ENCODE peak calls at places on chromosomes 1 and 21, in six cellular contexts. S is HepG2, E is K562, O is H1, U is SK-N-SH, F is GM12878. D is an unnamed sample. For H3K27me3, the result is how much of the 10 kb centered on the place peaks cover.

GRCh38 chr1:18583326-18583941 is 47.2 kb upstream of the PAX7 start:
- DNase-seq in F (no peak), E (no peak), U (no peak), O (no peak), S (no peak), D (no peak)

GRCh38 chr21:30579351-30579750 is 10.8 kb downstream of the KRTAP22-2 start:
- DNase-seq in F (no peak), O (no peak), E (no peak), S (no peak), U (no peak), D (no peak)

GRCh38 chr1:223776826-223777454 is 64.6 kb downstream of the CAPN2 start:
- DNase-seq in F (no peak), E (no peak), U (no peak), O (no peak), S (no peak), D (no peak)

GRCh38 chr1:214660900-214661299 is 57.9 kb downstream of the CENPF start:
- DNase-seq in S (peak), U (no peak), E (no peak), F (no peak), O (no peak), D (no peak)

GRCh38 chr1:1085911-1086841 is 12.1 kb upstream of the RNF223 start:
- DNase-seq in S (no peak), U (peak), O (no peak), F (no peak), E (no peak), D (no peak)

GRCh38 chr1:59814901-59815825 is at the start of gene HOOK1:
- DNase-seq in S (no peak), U (no peak), O (peak), F (no peak), E (no peak), D (no peak)

GRCh38 chr1:1330366-1331067 is 563 bp upstream of the TAS1R3 start:
- DNase-seq in F (no peak), S (no peak), O (no peak), U (peak), E (no peak), D (no peak)

GRCh38 chr1:193747579-193747978 is 561.2 kb upstream of the B3GALT2 start:
- DNase-seq in O (no peak), S (no peak), E (no peak), F (no peak), U (no peak), D (no peak)

GRCh38 chr1:217088521-217089221 is 365.4 kb upstream of the ESRRG start:
- DNase-seq in O (no peak), S (no peak), F (no peak), E (no peak), U (peak), D (no peak)

DNA sequence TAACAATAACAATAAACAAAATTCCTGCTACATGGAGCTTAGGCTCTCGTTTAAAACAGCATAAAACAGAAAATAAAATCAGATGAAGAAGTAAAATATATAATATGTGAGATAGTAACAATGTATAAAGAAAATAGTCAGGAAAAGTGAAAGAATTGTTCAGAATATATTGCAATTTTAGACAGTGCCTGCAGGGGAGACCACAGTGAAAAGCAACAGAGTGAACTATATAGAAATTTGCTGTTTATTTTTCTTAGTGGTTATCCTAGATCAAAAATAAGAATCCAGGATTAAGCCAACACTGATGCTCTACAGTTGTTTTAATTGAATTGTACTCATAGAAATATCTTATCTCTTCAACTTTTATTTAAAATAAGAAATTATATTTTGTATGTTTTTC is 1639.0 kb upstream of the B3GALT2 start:
- DNase-seq in O (no peak), E (no peak), F (no peak), U (no peak), S (no peak), D (no peak)
- TF ChIP-seq CTCF in O (no peak), E (no peak), F (no peak), U (peak), S (no peak), D (no peak)

DNA sequence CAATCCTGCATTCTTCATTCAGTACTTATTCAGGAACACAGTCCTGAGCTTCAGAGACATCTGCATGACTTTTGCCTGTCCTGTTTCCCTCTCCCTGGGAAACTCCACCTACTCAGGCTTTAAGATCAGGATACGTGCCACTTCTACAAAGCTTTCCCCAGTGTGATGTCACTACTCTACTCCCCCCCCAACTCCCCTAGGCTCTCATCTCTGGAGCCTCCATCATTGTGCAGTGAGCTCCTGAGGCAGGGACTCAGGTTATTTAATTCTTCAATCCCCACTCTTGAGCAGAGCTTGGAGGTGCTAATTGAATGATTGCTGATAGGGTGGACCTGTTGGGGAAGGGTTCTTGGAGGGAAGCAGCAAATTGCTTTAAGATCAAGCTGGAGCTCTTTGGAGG is 1.2 kb downstream of the NT5C1A start:
- DNase-seq in O (no peak), E (no peak), F (no peak), S (no peak), U (peak), D (no peak)
- H3K27me3 ChIP-seq in O (half or more), E (half or more), F (under half), S (under half), U (under half), D (under half)

GRCh38 chr1:71047635-71048607 is at the start of gene PTGER3:
- DNase-seq in F (no peak), E (peak), U (peak), O (no peak), S (peak), D (no peak)

GRCh38 chr1:71044833-71045232 is 2.8 kb downstream of the PTGER3 start:
- DNase-seq in F (no peak), E (peak), S (no peak), O (no peak), U (no peak), D (no peak)

GRCh38 chr1:71045463-71046028 is 2.1 kb downstream of the PTGER3 start:
- DNase-seq in E (peak), S (no peak), U (no peak), O (no peak), F (no peak), D (no peak)

GRCh38 chr1:71049951-71050598 is 2.5 kb upstream of the PTGER3 start:
- DNase-seq in E (peak), S (peak), F (peak), U (peak), O (no peak), D (peak)

GRCh38 chr1:71046891-71047634 is 553 bp downstream of the PTGER3 start:
- DNase-seq in F (no peak), E (peak), S (no peak), U (peak), O (no peak), D (no peak)
- TF ChIP-seq GABPA in F (no peak), E (no peak), S (no peak), U (no peak), O (no peak), D (no peak)

GRCh38 chr1:232385221-232385620 is 244.7 kb downstream of the SIPA1L2 start:
- DNase-seq in F (no peak), U (no peak), E (no peak), S (no peak), O (no peak), D (no peak)
- TF ChIP-seq CTCF in F (no peak), U (no peak), E (no peak), S (no peak), O (no peak), D (no peak)

GRCh38 chr1:150009604-150010387 is 730 bp downstream of the OTUD7B start:
- DNase-seq in S (peak), O (no peak), F (no peak), U (peak), E (peak), D (peak)
- H3K27me3 ChIP-seq in S (under half), O (under half), F (under half), U (under half), E (under half), D (under half)

DNA sequence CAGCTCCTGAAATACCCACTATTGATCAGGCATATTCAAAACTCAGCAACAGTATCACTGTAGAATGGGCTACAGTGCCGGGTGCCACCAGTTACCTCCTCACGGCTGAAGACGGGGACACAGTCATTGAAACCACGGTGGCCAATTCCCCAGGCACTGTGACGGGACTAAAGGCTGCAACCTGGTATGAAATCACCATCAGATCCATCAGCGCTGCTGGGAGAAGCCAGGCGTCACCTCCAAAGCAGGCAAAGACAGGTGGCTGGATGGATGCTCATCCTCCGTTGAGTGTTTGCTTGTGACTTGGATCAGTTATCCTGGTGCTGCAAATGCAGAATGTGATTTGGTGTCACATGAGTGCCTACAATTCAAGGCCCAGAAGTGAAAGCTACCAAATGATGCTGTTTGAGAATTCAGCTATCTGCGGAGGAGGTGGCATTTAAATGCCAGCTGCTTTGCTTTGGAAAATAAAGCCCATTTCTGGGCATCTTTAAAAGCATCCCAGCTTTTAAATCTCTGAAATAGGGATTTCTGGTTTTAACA is 5.1 kb downstream of the FNDC7 start:
- DNase-seq in F (no peak), E (no peak), U (no peak), S (no peak), O (no peak), D (no peak)
- TF ChIP-seq GABPA in F (no peak), E (no peak), U (no peak), S (no peak), O (no peak), D (no peak)

DNA sequence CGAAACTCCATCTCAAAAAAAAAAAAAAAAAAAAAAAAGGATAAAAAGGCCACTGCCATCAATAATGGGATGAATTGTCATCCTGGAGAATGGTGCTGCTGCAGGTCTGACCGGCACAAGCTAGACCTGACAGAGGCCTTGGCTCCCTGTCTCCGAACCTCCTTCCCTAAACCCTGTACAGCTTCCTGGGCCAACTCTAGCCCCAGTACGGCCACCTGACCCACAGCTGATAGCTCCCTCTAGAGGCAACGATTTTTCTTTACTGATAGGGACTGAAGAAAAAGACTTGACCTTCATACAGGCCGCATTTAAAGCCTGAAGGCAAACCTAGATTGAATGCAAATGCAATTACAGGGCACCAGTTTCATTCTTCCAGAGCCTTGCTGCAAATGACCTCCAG is 30.7 kb downstream of the NOL9 start:
- DNase-seq in U (peak), F (no peak), E (peak), S (peak), O (peak), D (peak)
- TF ChIP-seq CTCF in U (peak), F (peak), E (peak), S (peak), O (peak), D (peak)

GRCh38 chr21:17667256-17667655 is 54.6 kb upstream of the BTG3 start:
- DNase-seq in U (no peak), O (no peak), E (no peak), F (no peak), S (no peak), D (no peak)
- H3K27me3 ChIP-seq in U (under half), O (under half), E (under half), F (under half), S (under half), D (under half)

GRCh38 chr1:2355408-2356261 is 35.7 kb downstream of the MORN1 start:
- DNase-seq in S (no peak), F (no peak), E (no peak), U (no peak), O (no peak), D (no peak)
- TF ChIP-seq GABPA in S (no peak), F (no peak), E (no peak), U (no peak), O (no peak), D (no peak)

DNA sequence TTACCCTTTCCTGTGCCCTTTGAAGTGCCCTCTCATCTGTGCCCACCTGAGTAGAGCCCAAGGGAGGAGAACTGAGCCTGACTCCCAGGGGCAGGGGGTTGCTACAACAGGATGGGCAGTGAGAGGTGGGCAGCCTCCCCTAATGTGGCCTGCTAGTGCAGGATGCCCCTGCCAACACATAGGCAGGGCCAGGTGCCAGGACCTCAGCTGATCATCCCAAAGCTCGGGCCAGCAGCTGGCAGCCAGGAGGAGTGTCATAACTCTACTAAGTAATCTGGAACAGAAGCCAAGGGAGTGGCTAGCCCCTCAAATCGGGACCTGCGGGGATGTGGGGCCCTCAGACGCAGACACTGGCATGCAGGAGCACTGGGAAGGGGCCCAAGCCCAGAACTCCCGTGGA is 208.8 kb upstream of the RAB4A start:
- DNase-seq in O (no peak), S (no peak), F (no peak), E (no peak), U (no peak), D (no peak)
- TF ChIP-seq CTCF in O (no peak), S (no peak), F (no peak), E (no peak), U (no peak), D (no peak)